ENCODE peak calls at places on chromosomes 4 and X, in seven cellular contexts. X is left lung, M is testis, O is transverse colon, F is endodermal cell, B is fibroblast of villous mesenchyme, Y is AG10803. V is an unnamed sample.

GRCh38 chr4:128649575-128650205 is 159.8 kb upstream of the JADE1 start:
- DNase-seq in X (no peak), M (no peak), O (peak), F (no peak), B (peak), Y (peak), V (no peak)

GRCh38 chr4:140952709-140953108 is 180.6 kb downstream of the RNF150 start:
- DNase-seq in X (no peak), M (no peak), O (no peak), F (no peak), B (peak), Y (peak), V (no peak)

GRCh38 chr4:182502074-182502473 is 258.9 kb downstream of the TENM3 start:
- DNase-seq in X (no peak), M (no peak), O (no peak), F (no peak), B (no peak), Y (no peak), V (no peak)

GRCh38 chr4:11599044-11599443 is 170.3 kb upstream of the HS3ST1 start:
- DNase-seq in X (no peak), M (no peak), O (no peak), F (no peak), B (no peak), Y (no peak), V (no peak)

GRCh38 chr4:12884846-12885796 is 599.0 kb downstream of the RAB28 start:
- DNase-seq in X (no peak), M (no peak), O (no peak), F (no peak), B (no peak), Y (no peak), V (no peak)

GRCh38 chr4:41881931-41882621 is 53.2 kb upstream of the TMEM33 start:
- DNase-seq in X (peak), M (no peak), O (no peak), F (peak), B (no peak), Y (no peak), V (no peak)

GRCh38 chr4:175946472-175947116 is 119.0 kb upstream of the WDR17 start:
- DNase-seq in X (no peak), M (no peak), O (no peak), F (no peak), B (no peak), Y (peak), V (no peak)

GRCh38 chr4:188127157-188127874 is 11.9 kb upstream of the TRIML1 start:
- DNase-seq in X (no peak), M (no peak), O (no peak), F (no peak), B (peak), Y (peak), V (no peak)

GRCh38 chr4:26131711-26132110 is 189.1 kb upstream of the RBPJ start:
- DNase-seq in X (no peak), M (no peak), O (no peak), F (no peak), B (no peak), Y (no peak), V (no peak)

GRCh38 chr4:150140774-150141400 is 62.6 kb downstream of the DCLK2 start:
- DNase-seq in X (no peak), M (no peak), O (no peak), F (no peak), B (peak), Y (peak), V (no peak)

GRCh38 chr4:186717556-186717955 is 6.1 kb downstream of the FAT1 start:
- DNase-seq in X (no peak), M (no peak), O (no peak), F (no peak), B (no peak), Y (no peak), V (no peak)

GRCh38 chr4:163681208-163681821 is 186.8 kb downstream of the TMA16 start:
- DNase-seq in X (no peak), M (peak), O (no peak), F (peak), B (peak), Y (no peak), V (no peak)

GRCh38 chrX:130834149-130834548 is 68.9 kb downstream of the ENOX2 start:
- DNase-seq in X (no peak), M (no peak), O (no peak), F (peak), B (no peak), Y (no peak), V (no peak)

GRCh38 chr4:163395055-163395454 is 51.4 kb downstream of the NPY5R start:
- DNase-seq in X (no peak), M (peak), O (no peak), F (no peak), B (peak), Y (no peak), V (no peak)

GRCh38 chr4:41232406-41232805 is 18.1 kb upstream of the APBB2 start:
- DNase-seq in X (no peak), M (no peak), O (no peak), F (no peak), B (peak), Y (no peak), V (no peak)

GRCh38 chrX:119728487-119728886 is 29.9 kb upstream of the SOWAHD start:
- DNase-seq in X (no peak), M (no peak), O (no peak), F (peak), B (peak), Y (no peak), V (no peak)

GRCh38 chr4:26821677-26822503 is 38.8 kb upstream of the STIM2 start:
- DNase-seq in X (no peak), M (no peak), O (no peak), F (no peak), B (no peak), Y (peak), V (no peak)

GRCh38 chrX:123920065-123920785 is 41.3 kb upstream of the STAG2 start:
- DNase-seq in X (no peak), M (no peak), O (no peak), F (no peak), B (peak), Y (peak), V (no peak)

GRCh38 chr4:170047774-170048354 is 21.7 kb upstream of the MFAP3L start:
- DNase-seq in X (no peak), M (peak), O (peak), F (peak), B (peak), Y (peak), V (no peak)

DNA sequence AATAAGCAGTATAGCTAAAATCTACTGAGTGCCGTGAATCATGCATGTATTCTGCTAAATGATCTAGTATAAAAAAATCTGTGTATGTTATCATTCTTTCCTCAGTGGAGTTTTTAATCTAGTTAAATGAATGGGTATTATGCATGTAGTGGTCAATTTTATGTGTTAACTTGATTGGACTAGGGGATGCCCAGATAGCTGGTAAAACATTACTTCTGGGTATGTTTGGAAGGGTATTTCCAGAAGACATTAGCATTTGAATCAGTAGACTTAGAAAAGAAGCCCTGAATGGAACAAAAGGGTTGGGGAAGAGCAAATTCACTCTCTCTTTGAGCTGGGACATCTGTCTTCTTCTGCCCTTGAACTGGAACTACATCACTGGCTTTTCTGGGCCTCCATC is 34.5 kb upstream of the SPRY1 start:
- DNase-seq in X (no peak), M (no peak), O (no peak), F (peak), B (no peak), Y (no peak), V (no peak)
- TF ChIP-seq CTCF in X (no peak), M (no peak), O (no peak), F (no peak), B (no peak), Y (no peak), V (no peak)

DNA sequence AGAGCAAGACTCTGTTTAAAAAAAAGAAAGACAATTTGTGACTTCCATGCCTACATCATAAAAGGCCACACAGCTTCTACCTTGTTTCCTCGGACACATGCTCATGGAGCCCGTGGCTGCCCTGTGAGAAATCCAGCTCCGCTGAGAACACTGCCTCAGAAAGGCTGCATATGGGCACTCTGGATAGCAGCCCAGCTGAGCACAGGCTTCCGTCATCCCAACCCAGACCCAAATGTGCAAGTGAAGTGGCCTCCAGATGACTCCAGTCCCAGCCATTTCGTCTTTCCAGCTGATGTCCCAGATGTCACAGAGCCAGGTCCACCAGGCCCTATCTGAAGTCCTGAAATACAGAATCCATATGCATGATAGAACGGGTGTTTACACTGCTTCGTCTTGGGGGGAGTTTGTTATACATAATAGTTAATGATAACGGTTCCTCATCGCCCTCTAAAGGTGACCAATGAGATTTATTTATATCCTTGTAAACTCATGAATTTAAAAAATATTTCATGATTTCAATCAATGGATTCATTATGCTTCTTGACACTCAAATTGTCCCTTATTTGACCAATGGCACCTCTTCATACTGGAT is 72.7 kb upstream of the TRIM2 start:
- DNase-seq in X (no peak), M (no peak), O (no peak), F (no peak), B (no peak), Y (peak), V (no peak)
- TF ChIP-seq CTCF in X (no peak), M (no peak), O (no peak), F (peak), B (no peak), Y (no peak), V (no peak)

GRCh38 chr4:53313510-53313909 is 52.4 kb downstream of the SCFD2 start:
- DNase-seq in X (no peak), M (peak), O (no peak), F (peak), B (no peak), Y (peak), V (no peak)
- TF ChIP-seq CTCF in X (no peak), M (no peak), O (no peak), F (peak), B (peak), Y (peak), V (no peak)

GRCh38 chr4:69471639-69472038 is 24.1 kb downstream of the UGT2B4 start:
- DNase-seq in X (no peak), M (no peak), O (no peak), F (no peak), B (no peak), Y (no peak), V (no peak)

GRCh38 chr4:69473699-69474098 is 22.0 kb downstream of the UGT2B4 start:
- DNase-seq in X (no peak), M (no peak), O (no peak), F (no peak), B (no peak), Y (no peak), V (no peak)

GRCh38 chr4:69467797-69468196 is 27.9 kb downstream of the UGT2B4 start:
- DNase-seq in X (no peak), M (no peak), O (no peak), F (peak), B (no peak), Y (no peak), V (no peak)

GRCh38 chr4:69470561-69470960 is 25.1 kb downstream of the UGT2B4 start:
- DNase-seq in X (no peak), M (no peak), O (no peak), F (no peak), B (no peak), Y (no peak), V (no peak)
- TF ChIP-seq CTCF in X (no peak), M (no peak), O (no peak), F (peak), B (no peak), Y (no peak), V (no peak)